ENCODE peak calls at places on chromosomes 7 and 10, in six cellular contexts. M is H9, K is mesendoderm, P is IMR-90, B is neuronal stem cell, T is mesenchymal stem cell. Q is an unnamed sample.
A peak's percentile ranks its signal among the peaks of the same experiment; 100 is the strongest.

GRCh38 chr10:58734116-58734515 is 221.4 kb downstream of the BICC1 start:
- DNase-seq in T (no peak), M (no peak), P (peak; percentile 28), B (no peak), K (no peak), Q (no peak)

GRCh38 chr10:44468965-44469364 is 84.1 kb upstream of the CXCL12 start:
- DNase-seq in B (no peak), K (no peak), T (no peak), M (no peak), P (no peak), Q (no peak)

GRCh38 chr7:69768986-69769595 is 170.8 kb downstream of the AUTS2 start:
- DNase-seq in T (no peak), K (no peak), M (no peak), P (no peak), B (no peak), Q (no peak)

GRCh38 chr10:11191673-11192072 is 174.0 kb downstream of the CELF2 start:
- DNase-seq in M (no peak), K (no peak), T (no peak), B (no peak), P (no peak), Q (no peak)

GRCh38 chr7:102304668-102305067 is 18.0 kb downstream of the SH2B2 start:
- DNase-seq in P (no peak), T (peak; percentile 11), M (no peak), K (no peak), B (no peak), Q (no peak)

GRCh38 chr10:44951827-44952226 is 7.8 kb upstream of the RASSF4 start:
- DNase-seq in K (no peak), B (no peak), P (no peak), M (no peak), T (no peak), Q (peak; percentile 1)

GRCh38 chr10:103649654-103650423 is 156.3 kb downstream of the NEURL1 start:
- DNase-seq in B (no peak), M (no peak), P (no peak), K (no peak), T (no peak), Q (no peak)

GRCh38 chr10:34696423-34696822 is 118.7 kb downstream of the PARD3 start:
- DNase-seq in B (no peak), T (peak; percentile 42), M (no peak), K (no peak), P (peak; percentile 84), Q (no peak)

GRCh38 chr10:97399843-97400545 is 1.1 kb downstream of the RRP12 start:
- DNase-seq in M (no peak), K (peak; percentile 62), T (peak; percentile 92), B (no peak), P (peak; percentile 85), Q (no peak)

GRCh38 chr10:10881132-10881813 is 136.4 kb upstream of the CELF2 start:
- DNase-seq in T (no peak), B (no peak), M (no peak), K (no peak), P (no peak), Q (no peak)

GRCh38 chr10:125087191-125087896 is 73.0 kb downstream of the CTBP2 start:
- DNase-seq in P (no peak), M (no peak), T (no peak), K (no peak), B (no peak), Q (no peak)

GRCh38 chr10:52566471-52567246 is 205.9 kb downstream of the MBL2 start:
- DNase-seq in T (peak; percentile 62), P (peak; percentile 69), K (peak; percentile 39), B (peak; percentile 2), M (no peak), Q (no peak)

GRCh38 chr10:121994429-121994881 is 5.5 kb downstream of the TACC2 start:
- DNase-seq in M (no peak), K (peak; percentile 42), P (no peak), T (no peak), B (no peak), Q (peak; percentile 63)

GRCh38 chr7:127654404-127655392 is 2.7 kb downstream of the SND1 start:
- DNase-seq in T (peak; percentile 59), B (no peak), M (no peak), P (no peak), K (no peak), Q (no peak)

GRCh38 chr7:151083071-151083823 is at the start of gene TMUB1:
- DNase-seq in T (peak; percentile 70), P (peak; percentile 51), K (peak; percentile 61), M (peak; percentile 70), B (no peak), Q (peak; percentile 87)

GRCh38 chr7:97275475-97275874 is 158.0 kb downstream of the SDHAF3 start:
- DNase-seq in T (no peak), M (no peak), K (no peak), B (no peak), P (no peak), Q (no peak)

GRCh38 chr10:23540401-23540800 is 101.5 kb downstream of the OTUD1 start:
- DNase-seq in P (no peak), T (no peak), B (no peak), K (peak; percentile 9), M (no peak), Q (no peak)

GRCh38 chr7:149196151-149196704 is 882 bp downstream of the ZNF282 start:
- DNase-seq in K (peak; percentile 52), T (peak; percentile 36), P (no peak), B (no peak), M (no peak), Q (no peak)

GRCh38 chr7:92614586-92615237 is 24.5 kb upstream of the FAM133B start:
- DNase-seq in P (peak; percentile 54), T (peak; percentile 46), B (no peak), M (no peak), K (no peak), Q (no peak)

GRCh38 chr7:24722386-24723177 is 34.7 kb downstream of the GSDME start:
- DNase-seq in P (no peak), T (peak; percentile 47), K (peak; percentile 78), M (peak; percentile 55), B (peak; percentile 29), Q (peak; percentile 54)

GRCh38 chr10:49177391-49178355 is 10.5 kb downstream of the TMEM273 start:
- DNase-seq in P (peak; percentile 96), T (peak; percentile 89), K (no peak), M (no peak), B (no peak), Q (no peak)

GRCh38 chr7:36312915-36313334 is 76.7 kb upstream of the ANLN start:
- DNase-seq in P (no peak), K (no peak), B (no peak), T (no peak), M (no peak), Q (no peak)

GRCh38 chr7:130380121-130380860 is at the start of gene CPA1:
- DNase-seq in T (no peak), K (no peak), P (no peak), M (no peak), B (no peak), Q (no peak)

GRCh38 chr10:73168486-73168844 is 546 bp downstream of the FAM149B1 start:
- DNase-seq in B (no peak), M (no peak), K (peak; percentile 77), T (no peak), P (no peak), Q (no peak)

GRCh38 chr7:148060724-148061123 is 529.8 kb upstream of the C7orf33 start:
- DNase-seq in K (no peak), P (no peak), T (no peak), M (no peak), B (no peak), Q (no peak)

GRCh38 chr10:100216006-100216405 is 13.4 kb downstream of the CHUK start:
- DNase-seq in B (no peak), M (no peak), P (no peak), T (no peak), K (no peak), Q (no peak)

GRCh38 chr7:146115665-146116451 is 743 bp upstream of the CNTNAP2 start:
- DNase-seq in T (peak; percentile 63), P (no peak), K (peak; percentile 96), B (peak; percentile 92), M (peak; percentile 94), Q (peak; percentile 76)

DNA sequence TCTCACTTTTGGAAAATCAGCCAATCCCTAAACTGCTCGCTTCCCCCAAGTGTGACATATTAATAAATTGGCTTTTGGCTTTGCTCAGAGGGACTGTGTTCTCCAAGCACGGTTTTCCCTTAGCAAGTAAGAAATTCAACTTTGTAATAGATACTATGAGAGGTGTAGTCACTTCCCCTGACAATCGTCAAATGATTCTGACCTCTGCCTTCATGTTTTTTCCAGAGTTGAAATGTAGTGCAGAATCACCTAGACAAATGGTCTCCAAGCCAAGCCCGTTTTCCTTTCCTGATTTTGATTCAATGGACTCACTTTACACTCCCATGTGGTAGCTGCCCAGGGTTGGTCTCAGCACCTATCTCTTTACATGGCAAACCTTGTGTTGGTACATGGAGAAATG is 99.1 kb downstream of the ARL4A start:
- DNase-seq in T (no peak), K (no peak), P (no peak), B (no peak), M (no peak), Q (no peak)
- H2BK15ac ChIP-seq in T (no peak overlapping the region), K (no peak overlapping the region), P (no peak overlapping the region), B (no peak overlapping the region), M (no peak overlapping the region), Q (no peak overlapping the region)

GRCh38 chr7:47308808-47309207 is 273.1 kb downstream of the TNS3 start:
- DNase-seq in B (no peak), K (no peak), M (no peak), P (no peak), T (no peak), Q (no peak)

GRCh38 chr7:47311891-47312290 is 270.0 kb downstream of the TNS3 start:
- DNase-seq in T (no peak), K (no peak), M (no peak), B (no peak), P (no peak), Q (no peak)

GRCh38 chr7:47313564-47313963 is 268.3 kb downstream of the TNS3 start:
- DNase-seq in T (peak; percentile 52), P (no peak), M (no peak), B (no peak), K (peak; percentile 73), Q (no peak)

GRCh38 chr7:47307311-47307710 is 274.6 kb downstream of the TNS3 start:
- DNase-seq in P (no peak), M (no peak), B (no peak), K (no peak), T (peak; percentile 29), Q (no peak)

GRCh38 chr7:47310020-47310419 is 271.9 kb downstream of the TNS3 start:
- DNase-seq in T (no peak), K (no peak), P (no peak), M (no peak), B (no peak), Q (no peak)
- H3K27ac ChIP-seq in T (no peak overlapping the region), K (no peak overlapping the region), P (no peak overlapping the region), M (no peak overlapping the region), B (no peak overlapping the region), Q (no peak overlapping the region)

GRCh38 chr10:70359017-70359550 is 23.3 kb downstream of the LRRC20 start:
- DNase-seq in B (no peak), P (no peak), K (no peak), M (no peak), T (no peak), Q (no peak)
- H2BK15ac ChIP-seq in B (no peak overlapping the region), P (no peak overlapping the region), K (no peak overlapping the region), M (no peak overlapping the region), T (no peak overlapping the region), Q (no peak overlapping the region)

DNA sequence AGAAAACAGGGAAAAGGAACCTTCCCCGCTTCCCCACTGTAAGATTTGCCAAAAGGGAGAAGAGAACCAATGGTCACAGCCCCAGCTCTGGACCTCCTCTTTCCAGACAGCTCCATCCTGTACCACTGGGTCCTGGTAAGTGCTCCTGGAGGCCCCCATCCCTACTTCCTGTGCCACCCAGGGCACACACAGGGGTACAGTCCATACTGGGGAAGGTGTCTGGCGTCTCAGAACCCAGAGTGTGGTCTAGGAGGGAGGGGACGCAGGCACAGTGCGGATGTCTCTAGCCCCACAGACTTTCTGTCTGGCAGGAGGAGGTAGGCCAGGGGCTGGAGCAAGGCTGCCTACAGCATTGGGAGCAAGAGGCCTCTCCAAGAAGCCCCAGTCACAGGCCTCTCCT is 213.3 kb upstream of the IGFBP3 start:
- DNase-seq in K (no peak), M (no peak), T (no peak), P (no peak), B (no peak), Q (no peak)
- H3K27ac ChIP-seq in K (no peak overlapping the region), M (no peak overlapping the region), T (no peak overlapping the region), P (no peak overlapping the region), B (no peak overlapping the region), Q (no peak overlapping the region)

Q was measured in H1.